ENCODE peak calls at places on chromosomes 2 and 18, in eight cellular contexts. One of them, this sample, is unnamed.
A peak's percentile ranks its signal among the peaks of the same experiment; 100 is the strongest.

GRCh38 chr2:38652431-38653273 is 13.3 kb upstream of the GALM start:
- DNase-seq in lower lobe of right lung: no peak
- DNase-seq in AG04450: no peak
- DNase-seq in fibroblast of the aortic adventitia: no peak
- DNase-seq in nephron progenitor cell: no peak
- DNase-seq in fibroblast of mammary gland: no peak
- DNase-seq in neural progenitor cell: no peak
- DNase-seq in A549: no peak
- DNase-seq in this sample: no peak

GRCh38 chr2:136143603-136144451 is 25.9 kb upstream of the CXCR4 start:
- DNase-seq in nephron progenitor cell: no peak
- DNase-seq in neural progenitor cell: no peak
- DNase-seq in lower lobe of right lung: no peak
- DNase-seq in fibroblast of mammary gland: no peak
- DNase-seq in A549: no peak
- DNase-seq in fibroblast of the aortic adventitia: no peak
- DNase-seq in AG04450: no peak
- DNase-seq in this sample: no peak

GRCh38 chr2:24490674-24491625 is at the start of gene NCOA1:
- DNase-seq in nephron progenitor cell: peak; percentile 85
- DNase-seq in fibroblast of mammary gland: peak; percentile 81
- DNase-seq in lower lobe of right lung: peak; percentile 92
- DNase-seq in neural progenitor cell: peak; percentile 94
- DNase-seq in A549: peak; percentile 91
- DNase-seq in AG04450: peak; percentile 65
- DNase-seq in fibroblast of the aortic adventitia: peak; percentile 88
- DNase-seq in this sample: peak; percentile 70

GRCh38 chr18:41075212-41075611 is 879.8 kb upstream of the PIK3C3 start:
- DNase-seq in AG04450: peak; percentile 79
- DNase-seq in lower lobe of right lung: no peak
- DNase-seq in nephron progenitor cell: no peak
- DNase-seq in neural progenitor cell: peak; percentile 11
- DNase-seq in fibroblast of the aortic adventitia: peak; percentile 22
- DNase-seq in A549: no peak
- DNase-seq in fibroblast of mammary gland: peak; percentile 67
- DNase-seq in this sample: no peak

GRCh38 chr2:6401301-6401700 is 464.4 kb downstream of the CMPK2 start:
- DNase-seq in lower lobe of right lung: no peak
- DNase-seq in fibroblast of mammary gland: peak; percentile 33
- DNase-seq in nephron progenitor cell: no peak
- DNase-seq in A549: no peak
- DNase-seq in fibroblast of the aortic adventitia: peak; percentile 3
- DNase-seq in neural progenitor cell: no peak
- DNase-seq in AG04450: peak; percentile 10
- DNase-seq in this sample: no peak

GRCh38 chr2:44169155-44169898 is 652 bp downstream of the PPM1B start:
- DNase-seq in AG04450: no peak
- DNase-seq in lower lobe of right lung: no peak
- DNase-seq in nephron progenitor cell: peak; percentile 54
- DNase-seq in fibroblast of mammary gland: peak; percentile 54
- DNase-seq in fibroblast of the aortic adventitia: peak; percentile 43
- DNase-seq in neural progenitor cell: no peak
- DNase-seq in A549: peak; percentile 29
- DNase-seq in this sample: peak; percentile 47

GRCh38 chr2:190023860-190024259 is 38.7 kb downstream of the MSTN start:
- DNase-seq in fibroblast of mammary gland: peak; percentile 62
- DNase-seq in neural progenitor cell: peak; percentile 69
- DNase-seq in A549: peak; percentile 13
- DNase-seq in nephron progenitor cell: no peak
- DNase-seq in AG04450: peak; percentile 2
- DNase-seq in fibroblast of the aortic adventitia: peak; percentile 67
- DNase-seq in lower lobe of right lung: no peak
- DNase-seq in this sample: no peak

GRCh38 chr18:34592961-34593382 is 117.1 kb upstream of the DTNA start:
- DNase-seq in fibroblast of the aortic adventitia: peak; percentile 73
- DNase-seq in neural progenitor cell: peak; percentile 50
- DNase-seq in A549: no peak
- DNase-seq in lower lobe of right lung: peak; percentile 44
- DNase-seq in fibroblast of mammary gland: peak; percentile 53
- DNase-seq in nephron progenitor cell: peak; percentile 47
- DNase-seq in AG04450: peak; percentile 16
- DNase-seq in this sample: no peak

GRCh38 chr2:13035866-13036265 is 319.1 kb downstream of the TRIB2 start:
- DNase-seq in lower lobe of right lung: no peak
- DNase-seq in nephron progenitor cell: no peak
- DNase-seq in fibroblast of the aortic adventitia: no peak
- DNase-seq in neural progenitor cell: no peak
- DNase-seq in A549: no peak
- DNase-seq in fibroblast of mammary gland: no peak
- DNase-seq in AG04450: no peak
- DNase-seq in this sample: no peak

GRCh38 chr2:98903767-98904485 is 32.1 kb downstream of the CRACDL start:
- DNase-seq in nephron progenitor cell: no peak
- DNase-seq in fibroblast of the aortic adventitia: no peak
- DNase-seq in A549: no peak
- DNase-seq in AG04450: no peak
- DNase-seq in lower lobe of right lung: no peak
- DNase-seq in fibroblast of mammary gland: no peak
- DNase-seq in neural progenitor cell: no peak
- DNase-seq in this sample: no peak

GRCh38 chr2:201786471-201786870 is 5.7 kb upstream of the ALS2 start:
- DNase-seq in fibroblast of mammary gland: no peak
- DNase-seq in lower lobe of right lung: no peak
- DNase-seq in neural progenitor cell: no peak
- DNase-seq in fibroblast of the aortic adventitia: no peak
- DNase-seq in A549: no peak
- DNase-seq in nephron progenitor cell: no peak
- DNase-seq in AG04450: no peak
- DNase-seq in this sample: no peak

GRCh38 chr2:138245309-138245708 is 256.3 kb upstream of the SPOPL start:
- DNase-seq in neural progenitor cell: no peak
- DNase-seq in fibroblast of mammary gland: no peak
- DNase-seq in lower lobe of right lung: no peak
- DNase-seq in fibroblast of the aortic adventitia: no peak
- DNase-seq in A549: no peak
- DNase-seq in AG04450: no peak
- DNase-seq in nephron progenitor cell: no peak
- DNase-seq in this sample: no peak

GRCh38 chr2:160417745-160418397 is 75.7 kb downstream of the RBMS1 start:
- DNase-seq in neural progenitor cell: peak; percentile 25
- DNase-seq in fibroblast of mammary gland: peak; percentile 94
- DNase-seq in AG04450: no peak
- DNase-seq in lower lobe of right lung: no peak
- DNase-seq in nephron progenitor cell: no peak
- DNase-seq in fibroblast of the aortic adventitia: peak; percentile 97
- DNase-seq in A549: no peak
- DNase-seq in this sample: no peak

GRCh38 chr18:73636355-73636754 is 511.3 kb downstream of the FBXO15 start:
- DNase-seq in A549: no peak
- DNase-seq in fibroblast of mammary gland: no peak
- DNase-seq in neural progenitor cell: no peak
- DNase-seq in fibroblast of the aortic adventitia: no peak
- DNase-seq in nephron progenitor cell: no peak
- DNase-seq in lower lobe of right lung: no peak
- DNase-seq in AG04450: no peak
- DNase-seq in this sample: no peak

GRCh38 chr2:113175736-113176695 is 2.2 kb downstream of the PSD4 start:
- DNase-seq in fibroblast of the aortic adventitia: no peak
- DNase-seq in AG04450: no peak
- DNase-seq in fibroblast of mammary gland: no peak
- DNase-seq in lower lobe of right lung: no peak
- DNase-seq in neural progenitor cell: no peak
- DNase-seq in A549: no peak
- DNase-seq in nephron progenitor cell: no peak
- DNase-seq in this sample: no peak

GRCh38 chr18:48124857-48125626 is 194.6 kb upstream of the SMAD2 start:
- DNase-seq in fibroblast of the aortic adventitia: no peak
- DNase-seq in A549: no peak
- DNase-seq in neural progenitor cell: no peak
- DNase-seq in lower lobe of right lung: no peak
- DNase-seq in AG04450: no peak
- DNase-seq in nephron progenitor cell: no peak
- DNase-seq in fibroblast of mammary gland: no peak
- DNase-seq in this sample: no peak

GRCh38 chr2:119826370-119826961 is 66.7 kb downstream of the PTPN4 start:
- DNase-seq in lower lobe of right lung: no peak
- DNase-seq in fibroblast of the aortic adventitia: peak; percentile 18
- DNase-seq in neural progenitor cell: peak; percentile 44
- DNase-seq in nephron progenitor cell: no peak
- DNase-seq in AG04450: no peak
- DNase-seq in fibroblast of mammary gland: peak; percentile 44
- DNase-seq in A549: peak; percentile 16
- DNase-seq in this sample: no peak

GRCh38 chr18:25061345-25061744 is 290.6 kb downstream of the ZNF521 start:
- DNase-seq in fibroblast of mammary gland: no peak
- DNase-seq in lower lobe of right lung: no peak
- DNase-seq in fibroblast of the aortic adventitia: no peak
- DNase-seq in neural progenitor cell: no peak
- DNase-seq in AG04450: no peak
- DNase-seq in A549: no peak
- DNase-seq in nephron progenitor cell: no peak
- DNase-seq in this sample: no peak

GRCh38 chr2:180722551-180723239 is 257.7 kb upstream of the UBE2E3 start:
- DNase-seq in AG04450: peak; percentile 11
- DNase-seq in fibroblast of the aortic adventitia: peak; percentile 80
- DNase-seq in nephron progenitor cell: no peak
- DNase-seq in lower lobe of right lung: no peak
- DNase-seq in A549: no peak
- DNase-seq in fibroblast of mammary gland: peak; percentile 90
- DNase-seq in neural progenitor cell: no peak
- DNase-seq in this sample: no peak

GRCh38 chr2:46632349-46632748 is 153.0 kb downstream of the TMEM247 start:
- DNase-seq in fibroblast of mammary gland: peak; percentile 80
- DNase-seq in neural progenitor cell: peak; percentile 28
- DNase-seq in AG04450: no peak
- DNase-seq in lower lobe of right lung: no peak
- DNase-seq in fibroblast of the aortic adventitia: peak; percentile 86
- DNase-seq in A549: peak; percentile 44
- DNase-seq in nephron progenitor cell: no peak
- DNase-seq in this sample: no peak

DNA sequence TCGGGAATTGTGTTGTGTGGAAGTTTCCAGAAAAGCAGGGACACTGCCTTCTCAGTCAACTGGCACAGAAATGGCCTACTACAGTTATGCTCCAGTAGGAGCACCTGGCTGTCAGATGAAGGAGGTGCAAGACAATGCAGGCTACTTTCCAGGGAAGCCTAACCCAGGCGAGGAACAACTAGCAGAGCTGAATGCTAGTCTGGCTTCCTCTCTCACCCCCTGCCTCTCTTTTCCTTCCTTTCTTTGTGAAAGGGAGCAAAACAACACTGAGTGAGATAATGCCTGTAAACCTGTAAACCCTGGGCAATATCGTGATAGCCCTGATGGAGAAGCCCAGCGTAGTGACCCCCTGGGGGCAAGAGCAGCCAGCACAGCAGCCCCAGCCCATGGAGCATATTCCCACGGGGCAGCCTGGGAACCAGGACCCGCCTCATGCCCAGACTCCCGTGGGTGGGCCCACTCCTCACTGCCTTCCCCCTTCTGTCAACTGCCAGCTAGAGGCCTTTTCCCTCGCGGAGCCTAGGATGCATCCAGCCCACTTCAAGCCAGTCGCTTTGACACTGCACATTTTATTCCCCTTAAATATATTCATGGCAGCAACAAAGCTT is 76.9 kb downstream of the PDCL3 start:
- DNase-seq in fibroblast of the aortic adventitia: no peak
- DNase-seq in neural progenitor cell: peak; percentile 36
- DNase-seq in A549: no peak
- DNase-seq in lower lobe of right lung: no peak
- DNase-seq in AG04450: no peak
- DNase-seq in fibroblast of mammary gland: no peak
- DNase-seq in nephron progenitor cell: no peak
- DNase-seq in this sample: no peak
- TF ChIP-seq CTCF in fibroblast of the aortic adventitia: no peak
- TF ChIP-seq CTCF in neural progenitor cell: no peak
- TF ChIP-seq CTCF in A549: no peak
- TF ChIP-seq CTCF in lower lobe of right lung: no peak
- TF ChIP-seq CTCF in AG04450: no peak
- TF ChIP-seq CTCF in fibroblast of mammary gland: no peak
- TF ChIP-seq CTCF in nephron progenitor cell: no peak
- TF ChIP-seq CTCF in this sample: no peak

DNA sequence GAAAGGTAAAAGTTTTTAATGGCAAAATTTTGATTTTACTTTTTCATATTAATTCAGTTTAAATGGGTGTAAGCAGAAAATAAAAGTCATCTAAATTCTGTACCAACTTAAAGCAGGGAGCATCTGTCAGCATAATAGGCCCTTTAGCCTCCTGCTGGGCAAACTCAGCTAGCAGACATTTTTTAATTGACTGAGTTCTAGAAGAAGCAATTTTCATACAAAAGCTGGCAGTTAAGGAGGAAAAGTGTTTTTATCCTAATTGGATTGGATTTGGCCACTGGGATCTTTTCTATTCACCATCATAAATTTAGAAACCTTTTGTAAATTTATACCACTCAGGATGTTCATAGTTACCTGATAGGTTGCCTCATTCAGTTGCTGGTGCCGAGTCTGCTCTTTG is 262.7 kb upstream of the FSIP2 start:
- DNase-seq in fibroblast of the aortic adventitia: no peak
- DNase-seq in fibroblast of mammary gland: no peak
- DNase-seq in AG04450: no peak
- DNase-seq in nephron progenitor cell: no peak
- DNase-seq in lower lobe of right lung: no peak
- DNase-seq in neural progenitor cell: peak; percentile 49
- DNase-seq in A549: no peak
- DNase-seq in this sample: no peak
- TF ChIP-seq CTCF in fibroblast of the aortic adventitia: no peak
- TF ChIP-seq CTCF in fibroblast of mammary gland: no peak
- TF ChIP-seq CTCF in AG04450: no peak
- TF ChIP-seq CTCF in nephron progenitor cell: no peak
- TF ChIP-seq CTCF in lower lobe of right lung: no peak
- TF ChIP-seq CTCF in neural progenitor cell: peak; percentile 5
- TF ChIP-seq CTCF in A549: no peak
- TF ChIP-seq CTCF in this sample: no peak

DNA sequence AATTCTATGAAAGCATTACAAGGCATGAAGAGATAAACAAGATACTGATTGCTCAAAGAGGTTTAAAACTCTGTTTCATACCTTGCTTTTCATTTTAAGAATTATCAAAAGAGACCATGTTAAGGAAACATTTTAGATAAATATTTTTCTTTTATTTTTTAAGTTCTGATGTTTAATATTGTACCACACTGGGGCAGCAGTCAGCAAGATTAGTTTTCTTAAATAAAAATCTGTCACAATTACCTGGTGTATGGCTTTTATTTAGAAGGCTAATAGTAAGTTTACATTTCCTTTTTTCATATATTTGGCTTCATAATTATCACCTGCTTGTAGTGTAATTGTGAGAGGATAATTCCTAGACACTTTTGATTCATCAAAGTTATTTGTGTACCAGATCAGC is 46.4 kb downstream of the ZNF804A start:
- DNase-seq in fibroblast of the aortic adventitia: peak; percentile 70
- DNase-seq in neural progenitor cell: no peak
- DNase-seq in lower lobe of right lung: no peak
- DNase-seq in nephron progenitor cell: no peak
- DNase-seq in AG04450: no peak
- DNase-seq in A549: no peak
- DNase-seq in fibroblast of mammary gland: peak; percentile 14
- DNase-seq in this sample: no peak
- TF ChIP-seq CTCF in fibroblast of the aortic adventitia: peak; percentile 24
- TF ChIP-seq CTCF in neural progenitor cell: peak; percentile 11
- TF ChIP-seq CTCF in lower lobe of right lung: no peak
- TF ChIP-seq CTCF in nephron progenitor cell: no peak
- TF ChIP-seq CTCF in AG04450: peak; percentile 24
- TF ChIP-seq CTCF in A549: no peak
- TF ChIP-seq CTCF in fibroblast of mammary gland: no peak
- TF ChIP-seq CTCF in this sample: no peak

GRCh38 chr2:20666364-20667150 is at the start of gene GDF7:
- DNase-seq in neural progenitor cell: peak; percentile 58
- DNase-seq in lower lobe of right lung: no peak
- DNase-seq in nephron progenitor cell: peak; percentile 53
- DNase-seq in fibroblast of the aortic adventitia: peak; percentile 6
- DNase-seq in AG04450: no peak
- DNase-seq in fibroblast of mammary gland: no peak
- DNase-seq in A549: no peak
- DNase-seq in this sample: peak; percentile 30
- TF ChIP-seq CTCF in neural progenitor cell: peak; percentile 56
- TF ChIP-seq CTCF in lower lobe of right lung: no peak
- TF ChIP-seq CTCF in nephron progenitor cell: no peak
- TF ChIP-seq CTCF in fibroblast of the aortic adventitia: no peak
- TF ChIP-seq CTCF in AG04450: peak; percentile 11
- TF ChIP-seq CTCF in fibroblast of mammary gland: no peak
- TF ChIP-seq CTCF in A549: peak; percentile 56
- TF ChIP-seq CTCF in this sample: peak; percentile 20